ENCODE peak calls at places on chromosome 11, in four cellular contexts. Y, A, K and S are unnamed samples.

GRCh38 chr11:8281266-8281665 is 17.6 kb upstream of the LMO1 start:
- DNase-seq in Y (no peak), K (no peak), A (no peak), S (no peak)

GRCh38 chr11:120169981-120170698 is 32.2 kb upstream of the TRIM29 start:
- DNase-seq in A (no peak), K (no peak), Y (no peak), S (no peak)

GRCh38 chr11:44989831-44990566 is 39.3 kb upstream of the TP53I11 start:
- DNase-seq in K (no peak), A (no peak), Y (no peak), S (no peak)

GRCh38 chr11:31643831-31644230 is 134.3 kb downstream of the ELP4 start:
- DNase-seq in Y (no peak), K (peak), A (no peak), S (no peak)

GRCh38 chr11:125263268-125263790 is 98.8 kb downstream of the PKNOX2 start:
- DNase-seq in K (no peak), A (peak), Y (no peak), S (peak)

GRCh38 chr11:114738954-114739353 is 60.6 kb downstream of the NXPE2 start:
- DNase-seq in Y (peak), A (no peak), K (peak), S (peak)

GRCh38 chr11:2588809-2589537 is 110.8 kb downstream of the KCNQ1OT1 start:
- DNase-seq in A (no peak), Y (no peak), K (no peak), S (peak)

GRCh38 chr11:104332110-104332509 is 168.2 kb upstream of the PDGFD start:
- DNase-seq in A (no peak), K (peak), Y (peak), S (no peak)

GRCh38 chr11:93028959-93029536 is 59.6 kb downstream of the MTNR1B start:
- DNase-seq in Y (peak), A (no peak), K (no peak), S (no peak)

GRCh38 chr11:19187880-19188279 is 13.9 kb downstream of the CSRP3 start:
- DNase-seq in Y (no peak), K (no peak), A (no peak), S (no peak)

GRCh38 chr11:76614471-76615183 is 55.9 kb downstream of the LRRC32 start:
- DNase-seq in A (no peak), K (no peak), Y (no peak), S (peak)

GRCh38 chr11:5366856-5367255 is 15.5 kb downstream of the OR51B6 start:
- DNase-seq in Y (no peak), K (no peak), A (no peak), S (no peak)

GRCh38 chr11:134260503-134260902 is 7.1 kb downstream of the ACAD8 start:
- DNase-seq in Y (peak), A (no peak), K (no peak), S (no peak)

GRCh38 chr11:65419773-65420481 is 2.7 kb upstream of the NEAT1 start:
- DNase-seq in A (peak), K (peak), Y (peak), S (peak)

GRCh38 chr11:108494182-108494581 is 4.0 kb downstream of the POGLUT3 start:
- DNase-seq in A (no peak), K (no peak), Y (no peak), S (no peak)

GRCh38 chr11:19218801-19219460 is 17.1 kb upstream of the CSRP3 start:
- DNase-seq in K (no peak), Y (no peak), A (no peak), S (peak)

GRCh38 chr11:74937696-74938475 is 11.0 kb downstream of the XRRA1 start:
- DNase-seq in K (no peak), Y (no peak), A (no peak), S (no peak)

GRCh38 chr11:122259149-122259821 is 143.3 kb upstream of the BLID start:
- DNase-seq in K (no peak), Y (no peak), A (no peak), S (no peak)

GRCh38 chr11:2462092-2462985 is 17.5 kb downstream of the KCNQ1 start:
- DNase-seq in A (no peak), Y (no peak), K (no peak), S (no peak)

GRCh38 chr11:46738887-46739286 is 19.9 kb downstream of the F2 start:
- DNase-seq in A (no peak), Y (no peak), K (no peak), S (no peak)

GRCh38 chr11:71076525-71077304 is 175.7 kb downstream of the SHANK2 start:
- DNase-seq in Y (no peak), K (no peak), A (no peak), S (no peak)

GRCh38 chr11:11306855-11307254 is 46.2 kb downstream of the CSNK2A3 start:
- DNase-seq in K (no peak), Y (no peak), A (no peak), S (no peak)

GRCh38 chr11:122933434-122933833 is 48.2 kb downstream of the BSX start:
- DNase-seq in A (peak), Y (no peak), K (no peak), S (no peak)

GRCh38 chr11:65709661-65710060 is 2.4 kb upstream of the KAT5 start:
- DNase-seq in K (no peak), Y (peak), A (no peak), S (no peak)

GRCh38 chr11:33574366-33574765 is 126.3 kb downstream of the C11orf91 start:
- DNase-seq in A (no peak), Y (no peak), K (no peak), S (no peak)

GRCh38 chr11:1763796-1764661 is at the start of gene CTSD:
- DNase-seq in Y (peak), A (peak), K (peak), S (peak)

GRCh38 chr11:128814856-128815705 is 52.0 kb downstream of the KCNJ1 start:
- DNase-seq in Y (no peak), A (peak), K (no peak), S (peak)

GRCh38 chr11:19200410-19201201 is 1.2 kb downstream of the CSRP3 start:
- DNase-seq in Y (peak), A (no peak), K (peak), S (no peak)

GRCh38 chr11:32094931-32095330 is 4.1 kb downstream of the RCN1 start:
- DNase-seq in K (no peak), Y (no peak), A (no peak), S (no peak)

GRCh38 chr11:109994896-109995295 is 98.3 kb upstream of the ZC3H12C start:
- DNase-seq in Y (peak), K (no peak), A (no peak), S (no peak)

GRCh38 chr11:108538022-108538424 is 39.8 kb upstream of the POGLUT3 start:
- DNase-seq in A (no peak), Y (no peak), K (no peak), S (peak)

GRCh38 chr11:113764522-113764921 is 9.0 kb downstream of the ZW10 start:
- DNase-seq in K (no peak), A (no peak), Y (peak), S (no peak)